ENCODE peak calls at places on chromosomes 11 and 22, in four cellular contexts. Z is foreskin fibroblast, J is cardiac fibroblast, G is GM12865. B is an unnamed sample.

GRCh38 chr11:68828957-68829356 is 12.8 kb downstream of the CPT1A start:
- DNase-seq in Z (no peak), J (no peak), G (no peak), B (no peak)

GRCh38 chr11:1197886-1198765 is 24.7 kb upstream of the MUC5B start:
- DNase-seq in Z (no peak), J (no peak), G (no peak), B (no peak)

GRCh38 chr11:94194712-94195111 is 66.1 kb downstream of the PANX1 start:
- DNase-seq in Z (no peak), J (no peak), G (no peak), B (no peak)

GRCh38 chr11:112852141-112852853 is 108.9 kb upstream of the NCAM1 start:
- DNase-seq in Z (peak), J (peak), G (no peak), B (no peak)

GRCh38 chr11:14544611-14545010 is 24.4 kb upstream of the PSMA1 start:
- DNase-seq in Z (peak), J (peak), G (peak), B (no peak)

GRCh38 chr22:28344893-28345292 is 334.7 kb downstream of the TTC28 start:
- DNase-seq in Z (peak), J (no peak), G (no peak), B (no peak)

GRCh38 chr11:57905439-57905838 is 118.2 kb upstream of the OR9Q1 start:
- DNase-seq in Z (no peak), J (no peak), G (no peak), B (no peak)

GRCh38 chr11:75320643-75321042 is 30.8 kb downstream of the ARRB1 start:
- DNase-seq in Z (no peak), J (no peak), G (no peak), B (no peak)

GRCh38 chr11:76385903-76386302 is 4.8 kb downstream of the GVQW3 start:
- DNase-seq in Z (peak), J (no peak), G (no peak), B (no peak)

GRCh38 chr11:100562102-100562501 is 125.0 kb upstream of the ARHGAP42 start:
- DNase-seq in Z (peak), J (peak), G (no peak), B (no peak)

GRCh38 chr11:68122936-68123539 is 1.9 kb upstream of the CHKA start:
- DNase-seq in Z (no peak), J (no peak), G (no peak), B (no peak)

GRCh38 chr11:100630898-100631297 is 56.2 kb upstream of the ARHGAP42 start:
- DNase-seq in Z (no peak), J (no peak), G (no peak), B (no peak)

GRCh38 chr11:4087551-4087950 is 7.0 kb upstream of the RRM1 start:
- DNase-seq in Z (peak), J (peak), G (no peak), B (no peak)

GRCh38 chr22:46061124-46061410 is 84.1 kb upstream of the WNT7B start:
- DNase-seq in Z (no peak), J (no peak), G (no peak), B (no peak)

GRCh38 chr11:92967178-92967577 is 2.3 kb upstream of the MTNR1B start:
- DNase-seq in Z (no peak), J (no peak), G (no peak), B (no peak)

GRCh38 chr11:92972248-92972647 is 2.8 kb downstream of the MTNR1B start:
- DNase-seq in Z (no peak), J (no peak), G (no peak), B (no peak)

GRCh38 chr11:92969634-92970347 is at the start of gene MTNR1B:
- DNase-seq in Z (no peak), J (no peak), G (no peak), B (no peak)

GRCh38 chr11:92965196-92965595 is 4.3 kb upstream of the MTNR1B start:
- DNase-seq in Z (no peak), J (no peak), G (no peak), B (no peak)

DNA sequence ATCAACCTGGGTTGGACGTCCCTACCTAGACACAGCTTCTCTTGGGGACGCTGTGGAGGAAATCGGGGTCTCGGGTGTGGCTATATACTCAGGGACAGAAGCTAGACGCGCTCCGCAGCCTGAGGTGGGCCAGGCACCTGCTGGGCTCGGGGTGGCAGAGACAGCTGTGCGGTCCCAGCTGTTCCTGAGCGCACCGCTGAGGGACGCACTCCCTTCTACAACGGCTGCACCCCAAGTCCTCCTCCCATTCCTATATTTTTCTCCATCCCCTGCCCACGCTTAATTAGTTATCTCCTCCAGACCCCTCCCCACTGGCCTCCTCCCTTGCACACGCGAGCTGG is 188 bp upstream of the MTNR1B start:
- DNase-seq in Z (no peak), J (no peak), G (no peak), B (no peak)
- TF ChIP-seq CTCF in Z (no peak), J (no peak), G (no peak), B (no peak)

GRCh38 chr11:90930252-90930651 is 707.4 kb upstream of the CHORDC1 start:
- DNase-seq in Z (no peak), J (no peak), G (no peak), B (no peak)
- TF ChIP-seq CTCF in Z (no peak), J (no peak), G (no peak), B (no peak)

GRCh38 chr22:38104084-38104483 is 6.4 kb downstream of the BAIAP2L2 start:
- DNase-seq in Z (peak), J (peak), G (no peak), B (no peak)
- TF ChIP-seq CTCF in Z (peak), J (peak), G (peak), B (no peak)

GRCh38 chr11:46666982-46667590 is 33.3 kb downstream of the ARHGAP1 start:
- DNase-seq in Z (no peak), J (no peak), G (no peak), B (no peak)

GRCh38 chr11:46672381-46672839 is 28.0 kb downstream of the ARHGAP1 start:
- DNase-seq in Z (no peak), J (no peak), G (no peak), B (no peak)

GRCh38 chr11:46671958-46672315 is 28.5 kb downstream of the ARHGAP1 start:
- DNase-seq in Z (no peak), J (no peak), G (no peak), B (no peak)

GRCh38 chr11:46668480-46669085 is 31.8 kb downstream of the ARHGAP1 start:
- DNase-seq in Z (no peak), J (no peak), G (no peak), B (no peak)

GRCh38 chr11:46669606-46670243 is 30.7 kb downstream of the ARHGAP1 start:
- DNase-seq in Z (peak), J (no peak), G (no peak), B (no peak)
- TF ChIP-seq CTCF in Z (no peak), J (peak), G (peak), B (no peak)

GRCh38 chr11:16883179-16883578 is 131.0 kb downstream of the PLEKHA7 start:
- DNase-seq in Z (no peak), J (peak), G (no peak), B (no peak)
- TF ChIP-seq CTCF in Z (no peak), J (no peak), G (no peak), B (no peak)

DNA sequence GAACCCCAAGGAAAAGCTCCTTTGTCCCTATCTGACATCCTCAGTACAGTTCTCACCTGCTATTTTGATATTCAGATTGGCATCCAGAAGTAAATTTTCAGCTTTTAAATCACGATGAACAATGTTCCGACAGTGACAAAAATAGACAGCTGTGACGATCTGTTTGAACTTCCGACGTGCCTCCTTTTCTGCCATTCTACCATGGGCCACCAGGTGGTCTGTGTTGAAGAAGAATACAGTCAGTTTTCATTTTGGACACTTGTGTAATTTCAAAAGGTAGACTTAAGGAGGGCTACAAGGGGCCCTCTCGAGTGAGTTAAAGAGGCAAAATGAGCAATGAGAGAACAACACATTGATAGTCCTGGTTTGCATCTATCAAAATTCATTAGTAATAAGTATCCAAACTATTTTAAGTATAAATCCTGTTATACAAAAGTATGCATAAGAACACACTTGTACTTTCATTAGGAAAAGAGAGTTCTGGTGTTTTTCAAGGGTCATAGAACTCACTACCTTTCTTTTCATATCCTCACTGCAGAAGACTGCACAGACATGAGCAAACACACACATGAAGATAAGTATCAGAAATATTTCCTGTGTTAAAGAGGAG is 89.8 kb upstream of the APOA1 start:
- DNase-seq in Z (no peak), J (no peak), G (peak), B (no peak)
- TF ChIP-seq CTCF in Z (peak), J (peak), G (peak), B (no peak)

DNA sequence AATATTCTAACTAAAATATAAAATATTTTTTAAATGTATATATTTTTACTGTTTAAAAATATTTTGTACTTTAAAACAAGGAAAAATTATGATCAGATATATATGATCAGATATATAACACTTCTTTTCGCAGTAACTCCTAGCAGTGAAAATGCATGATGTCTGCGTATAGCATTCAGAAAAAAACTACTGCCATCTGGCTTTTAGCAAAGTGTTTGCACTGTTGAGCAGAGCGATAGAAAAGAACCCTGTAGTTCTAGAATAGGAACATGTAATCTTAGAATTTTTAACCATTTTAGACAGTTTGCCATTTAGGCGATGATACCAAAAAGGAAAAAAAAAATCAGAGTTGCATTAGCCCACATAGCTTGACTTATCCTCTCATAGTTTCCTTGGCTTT is 370.4 kb upstream of the ANO3 start:
- DNase-seq in Z (no peak), J (no peak), G (no peak), B (no peak)
- TF ChIP-seq CTCF in Z (no peak), J (no peak), G (no peak), B (no peak)

GRCh38 chr11:114604179-114604813 is 8.7 kb upstream of the NXPE4 start:
- DNase-seq in Z (no peak), J (no peak), G (peak), B (no peak)

GRCh38 chr11:114605370-114605769 is 9.8 kb upstream of the NXPE4 start:
- DNase-seq in Z (no peak), J (no peak), G (peak), B (no peak)

GRCh38 chr11:114604886-114605285 is 9.3 kb upstream of the NXPE4 start:
- DNase-seq in Z (no peak), J (no peak), G (peak), B (no peak)

GRCh38 chr11:114607753-114608459 is 12.3 kb upstream of the NXPE4 start:
- DNase-seq in Z (no peak), J (no peak), G (peak), B (no peak)

GRCh38 chr11:114606003-114606801 is 10.6 kb upstream of the NXPE4 start:
- DNase-seq in Z (no peak), J (peak), G (peak), B (no peak)
- TF ChIP-seq CTCF in Z (no peak), J (no peak), G (no peak), B (no peak)

GRCh38 chr22:37659897-37660708 is 1.6 kb downstream of the PDXP start:
- DNase-seq in Z (no peak), J (no peak), G (no peak), B (no peak)
- TF ChIP-seq CTCF in Z (no peak), J (no peak), G (no peak), B (no peak)

B was measured in activated B cell treated with CpG ODN at 0.5 μM for 24 hours.